ENCODE peak calls at places on chromosome 14, in five cellular contexts. J, G, W, F and D are unnamed samples.

GRCh38 chr14:54098536-54098935 is 141.9 kb upstream of the BMP4 start:
- DNase-seq in G (no peak), J (no peak), F (no peak), W (no peak), D (no peak)

GRCh38 chr14:22403286-22403685 is 185.7 kb downstream of the DAD1 start:
- DNase-seq in W (no peak), J (no peak), G (no peak), F (no peak), D (no peak)

GRCh38 chr14:34050606-34051005 is 99.7 kb upstream of the EGLN3 start:
- DNase-seq in J (no peak), W (no peak), F (no peak), G (no peak), D (no peak)

GRCh38 chr14:78154827-78155226 is 15.3 kb upstream of the NRXN3 start:
- DNase-seq in G (no peak), F (no peak), W (no peak), J (no peak), D (no peak)

GRCh38 chr14:95662376-95663186 is 23.6 kb upstream of the TCL1B start:
- DNase-seq in G (no peak), F (no peak), W (no peak), J (no peak), D (no peak)

GRCh38 chr14:69424139-69424923 is 25.8 kb downstream of the SLC39A9 start:
- DNase-seq in G (no peak), F (no peak), W (no peak), J (no peak), D (no peak)

GRCh38 chr14:80587096-80587724 is 354.3 kb downstream of the CEP128 start:
- DNase-seq in W (no peak), F (peak; percentile 1), G (peak; percentile 1), J (no peak), D (no peak)

GRCh38 chr14:33642080-33642479 is 308.8 kb downstream of the EGLN3 start:
- DNase-seq in F (no peak), G (no peak), J (no peak), W (no peak), D (no peak)

GRCh38 chr14:63443361-63443760 is 99.8 kb downstream of the PPP2R5E start:
- DNase-seq in F (no peak), G (no peak), W (no peak), J (no peak), D (no peak)

GRCh38 chr14:65286443-65286842 is 126.1 kb upstream of the FUT8 start:
- DNase-seq in W (no peak), F (no peak), G (no peak), J (no peak), D (no peak)

GRCh38 chr14:101591582-101591981 is 30.3 kb downstream of the DIO3 start:
- DNase-seq in J (no peak), W (no peak), G (no peak), F (no peak), D (no peak)

GRCh38 chr14:104639889-104640548 is 35.4 kb upstream of the TMEM179 start:
- DNase-seq in W (no peak), J (peak; percentile 63), G (peak; percentile 56), F (peak; percentile 29), D (no peak)

GRCh38 chr14:65850429-65851145 is 438.1 kb downstream of the FUT8 start:
- DNase-seq in F (no peak), G (no peak), W (peak; percentile 13), J (no peak), D (no peak)

GRCh38 chr14:38143651-38144505 is 63.8 kb upstream of the SSTR1 start:
- DNase-seq in G (no peak), F (no peak), J (no peak), W (no peak), D (no peak)

GRCh38 chr14:69043007-69043444 is 63.9 kb upstream of the ACTN1 start:
- DNase-seq in W (no peak), G (no peak), F (no peak), J (no peak), D (no peak)

GRCh38 chr14:95774265-95775160 is 60.6 kb upstream of the TCL1A start:
- DNase-seq in J (no peak), W (peak; percentile 6), F (peak; percentile 40), G (peak; percentile 56), D (no peak)

GRCh38 chr14:102935756-102936155 is 13.3 kb downstream of the AMN start:
- DNase-seq in G (no peak), W (no peak), F (no peak), J (no peak), D (no peak)